ENCODE peak calls at places on chromosomes 12 and 14, in eight cellular contexts. One of them, this sample, is unnamed.

GRCh38 chr12:93315907-93316622 is 61.7 kb upstream of the NUDT4 start:
- DNase-seq in naive B cell: no peak
- DNase-seq in HFFc6: no peak
- DNase-seq in NCI-H510A: no peak
- DNase-seq in bronchial epithelial cell: no peak
- DNase-seq in stimulated activated CD8-positive, alpha-beta memory T cell treated with anti-CD3 and anti-CD28 coated beads, Interleukin-4, amount 100 ng/mL, for 24 hours: no peak
- DNase-seq in NCI-H2171 treated with DMSO at 0.1 percent for 48 hours: no peak
- DNase-seq in tibial artery: no peak
- DNase-seq in this sample: no peak

GRCh38 chr12:92208613-92209121 is 63.0 kb upstream of the BTG1 start:
- DNase-seq in NCI-H2171 treated with DMSO at 0.1 percent for 48 hours: no peak
- DNase-seq in naive B cell: peak; percentile 24
- DNase-seq in NCI-H510A: peak; percentile 20
- DNase-seq in bronchial epithelial cell: peak; percentile 88
- DNase-seq in stimulated activated CD8-positive, alpha-beta memory T cell treated with anti-CD3 and anti-CD28 coated beads, Interleukin-4, amount 100 ng/mL, for 24 hours: no peak
- DNase-seq in tibial artery: no peak
- DNase-seq in HFFc6: peak; percentile 44
- DNase-seq in this sample: no peak

GRCh38 chr12:69897744-69898143 is 72.7 kb downstream of the MYRFL start:
- DNase-seq in naive B cell: no peak
- DNase-seq in bronchial epithelial cell: peak; percentile 77
- DNase-seq in NCI-H2171 treated with DMSO at 0.1 percent for 48 hours: no peak
- DNase-seq in NCI-H510A: no peak
- DNase-seq in stimulated activated CD8-positive, alpha-beta memory T cell treated with anti-CD3 and anti-CD28 coated beads, Interleukin-4, amount 100 ng/mL, for 24 hours: no peak
- DNase-seq in HFFc6: peak; percentile 75
- DNase-seq in tibial artery: no peak
- DNase-seq in this sample: no peak

GRCh38 chr12:54052745-54053624 is 650 bp upstream of the HOXC4 start:
- DNase-seq in stimulated activated CD8-positive, alpha-beta memory T cell treated with anti-CD3 and anti-CD28 coated beads, Interleukin-4, amount 100 ng/mL, for 24 hours: no peak
- DNase-seq in tibial artery: no peak
- DNase-seq in NCI-H2171 treated with DMSO at 0.1 percent for 48 hours: no peak
- DNase-seq in bronchial epithelial cell: no peak
- DNase-seq in naive B cell: peak; percentile 50
- DNase-seq in HFFc6: no peak
- DNase-seq in NCI-H510A: no peak
- DNase-seq in this sample: no peak

GRCh38 chr12:80154261-80154660 is 54.9 kb downstream of the OTOGL start:
- DNase-seq in NCI-H510A: no peak
- DNase-seq in tibial artery: no peak
- DNase-seq in naive B cell: no peak
- DNase-seq in bronchial epithelial cell: peak; percentile 73
- DNase-seq in HFFc6: no peak
- DNase-seq in stimulated activated CD8-positive, alpha-beta memory T cell treated with anti-CD3 and anti-CD28 coated beads, Interleukin-4, amount 100 ng/mL, for 24 hours: no peak
- DNase-seq in NCI-H2171 treated with DMSO at 0.1 percent for 48 hours: no peak
- DNase-seq in this sample: no peak

GRCh38 chr14:76376878-76377523 is 1.1 kb downstream of the ESRRB start:
- DNase-seq in naive B cell: no peak
- DNase-seq in HFFc6: no peak
- DNase-seq in stimulated activated CD8-positive, alpha-beta memory T cell treated with anti-CD3 and anti-CD28 coated beads, Interleukin-4, amount 100 ng/mL, for 24 hours: no peak
- DNase-seq in NCI-H2171 treated with DMSO at 0.1 percent for 48 hours: peak; percentile 26
- DNase-seq in tibial artery: no peak
- DNase-seq in bronchial epithelial cell: no peak
- DNase-seq in NCI-H510A: no peak
- DNase-seq in this sample: no peak

GRCh38 chr14:78921856-78922255 is 751.7 kb downstream of the NRXN3 start:
- DNase-seq in HFFc6: peak; percentile 67
- DNase-seq in NCI-H510A: no peak
- DNase-seq in bronchial epithelial cell: peak; percentile 57
- DNase-seq in NCI-H2171 treated with DMSO at 0.1 percent for 48 hours: no peak
- DNase-seq in naive B cell: no peak
- DNase-seq in tibial artery: no peak
- DNase-seq in stimulated activated CD8-positive, alpha-beta memory T cell treated with anti-CD3 and anti-CD28 coated beads, Interleukin-4, amount 100 ng/mL, for 24 hours: no peak
- DNase-seq in this sample: no peak

GRCh38 chr12:105492591-105492990 is 162.1 kb downstream of the C12orf75 start:
- DNase-seq in stimulated activated CD8-positive, alpha-beta memory T cell treated with anti-CD3 and anti-CD28 coated beads, Interleukin-4, amount 100 ng/mL, for 24 hours: no peak
- DNase-seq in HFFc6: peak; percentile 58
- DNase-seq in NCI-H510A: no peak
- DNase-seq in tibial artery: no peak
- DNase-seq in naive B cell: no peak
- DNase-seq in NCI-H2171 treated with DMSO at 0.1 percent for 48 hours: no peak
- DNase-seq in bronchial epithelial cell: no peak
- DNase-seq in this sample: no peak

GRCh38 chr12:127233016-127233415 is 1034.0 kb upstream of the TMEM132C start:
- DNase-seq in NCI-H510A: no peak
- DNase-seq in naive B cell: no peak
- DNase-seq in stimulated activated CD8-positive, alpha-beta memory T cell treated with anti-CD3 and anti-CD28 coated beads, Interleukin-4, amount 100 ng/mL, for 24 hours: no peak
- DNase-seq in NCI-H2171 treated with DMSO at 0.1 percent for 48 hours: no peak
- DNase-seq in HFFc6: no peak
- DNase-seq in bronchial epithelial cell: no peak
- DNase-seq in tibial artery: no peak
- DNase-seq in this sample: no peak

GRCh38 chr14:52455291-52456088 is 96.8 kb downstream of the TXNDC16 start:
- DNase-seq in naive B cell: no peak
- DNase-seq in stimulated activated CD8-positive, alpha-beta memory T cell treated with anti-CD3 and anti-CD28 coated beads, Interleukin-4, amount 100 ng/mL, for 24 hours: no peak
- DNase-seq in bronchial epithelial cell: peak; percentile 60
- DNase-seq in HFFc6: peak; percentile 70
- DNase-seq in NCI-H510A: no peak
- DNase-seq in tibial artery: no peak
- DNase-seq in NCI-H2171 treated with DMSO at 0.1 percent for 48 hours: no peak
- DNase-seq in this sample: no peak

GRCh38 chr14:22303589-22304195 is 285.3 kb downstream of the DAD1 start:
- DNase-seq in HFFc6: no peak
- DNase-seq in naive B cell: no peak
- DNase-seq in tibial artery: no peak
- DNase-seq in NCI-H2171 treated with DMSO at 0.1 percent for 48 hours: peak; percentile 81
- DNase-seq in stimulated activated CD8-positive, alpha-beta memory T cell treated with anti-CD3 and anti-CD28 coated beads, Interleukin-4, amount 100 ng/mL, for 24 hours: no peak
- DNase-seq in bronchial epithelial cell: no peak
- DNase-seq in NCI-H510A: no peak
- DNase-seq in this sample: no peak

GRCh38 chr12:68610435-68611093 is at the start of gene RAP1B:
- DNase-seq in bronchial epithelial cell: peak; percentile 73
- DNase-seq in NCI-H510A: peak; percentile 82
- DNase-seq in tibial artery: peak; percentile 94
- DNase-seq in naive B cell: peak; percentile 89
- DNase-seq in NCI-H2171 treated with DMSO at 0.1 percent for 48 hours: peak; percentile 80
- DNase-seq in HFFc6: peak; percentile 82
- DNase-seq in stimulated activated CD8-positive, alpha-beta memory T cell treated with anti-CD3 and anti-CD28 coated beads, Interleukin-4, amount 100 ng/mL, for 24 hours: peak; percentile 79
- DNase-seq in this sample: peak; percentile 79

GRCh38 chr12:66514581-66514980 is 164.3 kb downstream of the GRIP1 start:
- DNase-seq in NCI-H2171 treated with DMSO at 0.1 percent for 48 hours: no peak
- DNase-seq in NCI-H510A: no peak
- DNase-seq in HFFc6: no peak
- DNase-seq in stimulated activated CD8-positive, alpha-beta memory T cell treated with anti-CD3 and anti-CD28 coated beads, Interleukin-4, amount 100 ng/mL, for 24 hours: no peak
- DNase-seq in naive B cell: no peak
- DNase-seq in bronchial epithelial cell: peak; percentile 81
- DNase-seq in tibial artery: no peak
- DNase-seq in this sample: no peak

GRCh38 chr12:56528836-56529235 is 7.2 kb downstream of the RBMS2 start:
- DNase-seq in naive B cell: no peak
- DNase-seq in tibial artery: no peak
- DNase-seq in bronchial epithelial cell: no peak
- DNase-seq in HFFc6: no peak
- DNase-seq in stimulated activated CD8-positive, alpha-beta memory T cell treated with anti-CD3 and anti-CD28 coated beads, Interleukin-4, amount 100 ng/mL, for 24 hours: no peak
- DNase-seq in NCI-H510A: no peak
- DNase-seq in NCI-H2171 treated with DMSO at 0.1 percent for 48 hours: no peak
- DNase-seq in this sample: no peak

GRCh38 chr12:106519587-106519986 is 63.2 kb upstream of the RFX4 start:
- DNase-seq in NCI-H510A: no peak
- DNase-seq in NCI-H2171 treated with DMSO at 0.1 percent for 48 hours: no peak
- DNase-seq in HFFc6: no peak
- DNase-seq in bronchial epithelial cell: no peak
- DNase-seq in stimulated activated CD8-positive, alpha-beta memory T cell treated with anti-CD3 and anti-CD28 coated beads, Interleukin-4, amount 100 ng/mL, for 24 hours: no peak
- DNase-seq in naive B cell: no peak
- DNase-seq in tibial artery: no peak
- DNase-seq in this sample: no peak

GRCh38 chr12:89932950-89933349 is 224.3 kb upstream of the ATP2B1 start:
- DNase-seq in HFFc6: no peak
- DNase-seq in naive B cell: no peak
- DNase-seq in NCI-H510A: peak; percentile 7
- DNase-seq in NCI-H2171 treated with DMSO at 0.1 percent for 48 hours: no peak
- DNase-seq in bronchial epithelial cell: peak; percentile 38
- DNase-seq in stimulated activated CD8-positive, alpha-beta memory T cell treated with anti-CD3 and anti-CD28 coated beads, Interleukin-4, amount 100 ng/mL, for 24 hours: no peak
- DNase-seq in tibial artery: no peak
- DNase-seq in this sample: no peak

GRCh38 chr14:71498151-71498734 is 434.0 kb upstream of the RGS6 start:
- DNase-seq in bronchial epithelial cell: no peak
- DNase-seq in NCI-H2171 treated with DMSO at 0.1 percent for 48 hours: no peak
- DNase-seq in stimulated activated CD8-positive, alpha-beta memory T cell treated with anti-CD3 and anti-CD28 coated beads, Interleukin-4, amount 100 ng/mL, for 24 hours: no peak
- DNase-seq in HFFc6: peak; percentile 19
- DNase-seq in NCI-H510A: no peak
- DNase-seq in tibial artery: no peak
- DNase-seq in naive B cell: no peak
- DNase-seq in this sample: no peak

GRCh38 chr14:45085004-45085403 is 1.1 kb downstream of the PRPF39 start:
- DNase-seq in naive B cell: no peak
- DNase-seq in bronchial epithelial cell: peak; percentile 29
- DNase-seq in NCI-H2171 treated with DMSO at 0.1 percent for 48 hours: no peak
- DNase-seq in NCI-H510A: no peak
- DNase-seq in HFFc6: peak; percentile 2
- DNase-seq in tibial artery: no peak
- DNase-seq in stimulated activated CD8-positive, alpha-beta memory T cell treated with anti-CD3 and anti-CD28 coated beads, Interleukin-4, amount 100 ng/mL, for 24 hours: no peak
- DNase-seq in this sample: no peak

GRCh38 chr12:3342051-3342450 is 149.0 kb upstream of the PRMT8 start:
- DNase-seq in naive B cell: no peak
- DNase-seq in NCI-H510A: peak; percentile 80
- DNase-seq in stimulated activated CD8-positive, alpha-beta memory T cell treated with anti-CD3 and anti-CD28 coated beads, Interleukin-4, amount 100 ng/mL, for 24 hours: peak; percentile 2
- DNase-seq in bronchial epithelial cell: peak; percentile 16
- DNase-seq in NCI-H2171 treated with DMSO at 0.1 percent for 48 hours: peak; percentile 32
- DNase-seq in tibial artery: no peak
- DNase-seq in HFFc6: peak; percentile 20
- DNase-seq in this sample: peak; percentile 4

GRCh38 chr12:39503445-39503844 is 60.5 kb upstream of the KIF21A start:
- DNase-seq in stimulated activated CD8-positive, alpha-beta memory T cell treated with anti-CD3 and anti-CD28 coated beads, Interleukin-4, amount 100 ng/mL, for 24 hours: no peak
- DNase-seq in tibial artery: no peak
- DNase-seq in HFFc6: no peak
- DNase-seq in NCI-H510A: no peak
- DNase-seq in naive B cell: no peak
- DNase-seq in bronchial epithelial cell: peak; percentile 85
- DNase-seq in NCI-H2171 treated with DMSO at 0.1 percent for 48 hours: no peak
- DNase-seq in this sample: no peak

GRCh38 chr14:99511421-99512109 is 30.4 kb downstream of the CCNK start:
- DNase-seq in tibial artery: peak; percentile 66
- DNase-seq in naive B cell: no peak
- DNase-seq in HFFc6: no peak
- DNase-seq in stimulated activated CD8-positive, alpha-beta memory T cell treated with anti-CD3 and anti-CD28 coated beads, Interleukin-4, amount 100 ng/mL, for 24 hours: no peak
- DNase-seq in NCI-H2171 treated with DMSO at 0.1 percent for 48 hours: no peak
- DNase-seq in bronchial epithelial cell: no peak
- DNase-seq in NCI-H510A: no peak
- DNase-seq in this sample: no peak

GRCh38 chr14:57737598-57737997 is 128.3 kb downstream of the SLC35F4 start:
- DNase-seq in stimulated activated CD8-positive, alpha-beta memory T cell treated with anti-CD3 and anti-CD28 coated beads, Interleukin-4, amount 100 ng/mL, for 24 hours: no peak
- DNase-seq in NCI-H510A: no peak
- DNase-seq in tibial artery: no peak
- DNase-seq in NCI-H2171 treated with DMSO at 0.1 percent for 48 hours: no peak
- DNase-seq in naive B cell: no peak
- DNase-seq in HFFc6: no peak
- DNase-seq in bronchial epithelial cell: no peak
- DNase-seq in this sample: no peak

GRCh38 chr12:131854861-131855476 is 26.8 kb downstream of the MMP17 start:
- DNase-seq in bronchial epithelial cell: no peak
- DNase-seq in tibial artery: no peak
- DNase-seq in stimulated activated CD8-positive, alpha-beta memory T cell treated with anti-CD3 and anti-CD28 coated beads, Interleukin-4, amount 100 ng/mL, for 24 hours: no peak
- DNase-seq in naive B cell: no peak
- DNase-seq in NCI-H2171 treated with DMSO at 0.1 percent for 48 hours: no peak
- DNase-seq in NCI-H510A: no peak
- DNase-seq in HFFc6: no peak
- DNase-seq in this sample: no peak

GRCh38 chr12:62625238-62625637 is 158.6 kb downstream of the MON2 start:
- DNase-seq in bronchial epithelial cell: peak; percentile 52
- DNase-seq in naive B cell: no peak
- DNase-seq in HFFc6: no peak
- DNase-seq in NCI-H510A: no peak
- DNase-seq in stimulated activated CD8-positive, alpha-beta memory T cell treated with anti-CD3 and anti-CD28 coated beads, Interleukin-4, amount 100 ng/mL, for 24 hours: no peak
- DNase-seq in NCI-H2171 treated with DMSO at 0.1 percent for 48 hours: no peak
- DNase-seq in tibial artery: no peak
- DNase-seq in this sample: no peak

GRCh38 chr12:12786716-12787601 is 1.5 kb downstream of the APOLD1 start:
- DNase-seq in stimulated activated CD8-positive, alpha-beta memory T cell treated with anti-CD3 and anti-CD28 coated beads, Interleukin-4, amount 100 ng/mL, for 24 hours: peak; percentile 58
- DNase-seq in bronchial epithelial cell: peak; percentile 68
- DNase-seq in NCI-H510A: peak; percentile 46
- DNase-seq in NCI-H2171 treated with DMSO at 0.1 percent for 48 hours: peak; percentile 65
- DNase-seq in HFFc6: peak; percentile 75
- DNase-seq in naive B cell: peak; percentile 70
- DNase-seq in tibial artery: peak; percentile 92
- DNase-seq in this sample: peak; percentile 54

GRCh38 chr14:99266181-99267178 is 5.5 kb downstream of the BCL11B start:
- DNase-seq in stimulated activated CD8-positive, alpha-beta memory T cell treated with anti-CD3 and anti-CD28 coated beads, Interleukin-4, amount 100 ng/mL, for 24 hours: peak; percentile 84
- DNase-seq in NCI-H510A: peak; percentile 47
- DNase-seq in HFFc6: peak; percentile 48
- DNase-seq in NCI-H2171 treated with DMSO at 0.1 percent for 48 hours: peak; percentile 81
- DNase-seq in tibial artery: peak; percentile 82
- DNase-seq in naive B cell: peak; percentile 14
- DNase-seq in bronchial epithelial cell: peak; percentile 50
- DNase-seq in this sample: peak; percentile 83

GRCh38 chr12:694734-695503 is 31.7 kb upstream of the NINJ2 start:
- DNase-seq in NCI-H2171 treated with DMSO at 0.1 percent for 48 hours: no peak
- DNase-seq in HFFc6: no peak
- DNase-seq in bronchial epithelial cell: no peak
- DNase-seq in tibial artery: no peak
- DNase-seq in naive B cell: no peak
- DNase-seq in NCI-H510A: no peak
- DNase-seq in stimulated activated CD8-positive, alpha-beta memory T cell treated with anti-CD3 and anti-CD28 coated beads, Interleukin-4, amount 100 ng/mL, for 24 hours: no peak
- DNase-seq in this sample: no peak

GRCh38 chr14:106530423-106531107 is 1004.2 kb downstream of the TMEM121 start:
- DNase-seq in naive B cell: peak; percentile 28
- DNase-seq in tibial artery: no peak
- DNase-seq in NCI-H2171 treated with DMSO at 0.1 percent for 48 hours: no peak
- DNase-seq in stimulated activated CD8-positive, alpha-beta memory T cell treated with anti-CD3 and anti-CD28 coated beads, Interleukin-4, amount 100 ng/mL, for 24 hours: no peak
- DNase-seq in NCI-H510A: no peak
- DNase-seq in HFFc6: no peak
- DNase-seq in bronchial epithelial cell: no peak
- DNase-seq in this sample: no peak